ENCODE peak calls at places on chromosomes 16 and 17, in four cellular contexts. H, W, K and M are unnamed samples.

GRCh38 chr17:78665952-78666920 is 89.0 kb upstream of the DNAH17 start:
- DNase-seq in W (no peak), K (no peak), H (no peak), M (no peak)

GRCh38 chr17:66549731-66550207 is 247.4 kb downstream of the PRKCA start:
- DNase-seq in W (peak), K (peak), H (no peak), M (peak)

GRCh38 chr17:21028192-21028591 is 14.6 kb downstream of the USP22 start:
- DNase-seq in W (no peak), H (no peak), K (no peak), M (no peak)

GRCh38 chr17:42562845-42563509 is 1.0 kb downstream of the COASY start:
- DNase-seq in H (no peak), K (peak), W (no peak), M (no peak)

GRCh38 chr16:88541831-88542230 is 28.4 kb upstream of the ZC3H18 start:
- DNase-seq in K (no peak), W (no peak), H (no peak), M (no peak)

GRCh38 chr16:85173981-85174751 is 61.9 kb upstream of the CIBAR2 start:
- DNase-seq in W (peak), H (peak), K (peak), M (no peak)

GRCh38 chr17:44210342-44211192 is 8.9 kb downstream of the UBTF start:
- DNase-seq in W (peak), K (peak), H (peak), M (peak)

GRCh38 chr16:87507351-87508069 is 14.7 kb upstream of the ZCCHC14 start:
- DNase-seq in H (no peak), K (peak), W (no peak), M (no peak)

GRCh38 chr17:7133916-7134315 is 19.3 kb upstream of the ASGR2 start:
- DNase-seq in K (no peak), H (no peak), W (no peak), M (no peak)

GRCh38 chr17:15955793-15956541 is 11.0 kb downstream of the ADORA2B start:
- DNase-seq in K (no peak), H (peak), W (no peak), M (no peak)

GRCh38 chr17:4950075-4950756 is 703 bp upstream of the ENO3 start:
- DNase-seq in W (no peak), K (no peak), H (peak), M (no peak)

GRCh38 chr16:3979070-3979469 is 98.6 kb upstream of the CREBBP start:
- DNase-seq in K (no peak), W (no peak), H (no peak), M (no peak)

GRCh38 chr16:620700-621525 is 9.9 kb upstream of the WFIKKN1 start:
- DNase-seq in W (no peak), H (no peak), K (no peak), M (no peak)

GRCh38 chr17:2050246-2050866 is 4.5 kb upstream of the HIC1 start:
- DNase-seq in W (no peak), K (peak), H (peak), M (no peak)

GRCh38 chr16:28534542-28535373 is 4.0 kb downstream of the NUPR1 start:
- DNase-seq in H (peak), W (no peak), K (peak), M (no peak)

GRCh38 chr17:53319947-53320346 is 502.8 kb upstream of the KIF2B start:
- DNase-seq in H (no peak), K (no peak), W (no peak), M (no peak)

GRCh38 chr16:57358527-57359095 is at the start of gene CCL22:
- DNase-seq in H (no peak), W (no peak), K (no peak), M (no peak)

GRCh38 chr17:38861399-38861843 is 7.9 kb upstream of the RPL23 start:
- DNase-seq in K (no peak), W (no peak), H (no peak), M (no peak)

GRCh38 chr17:48427598-48427997 is 2.4 kb downstream of the SKAP1 start:
- DNase-seq in K (no peak), W (no peak), H (no peak), M (no peak)

GRCh38 chr16:89334461-89334860 is 117.0 kb downstream of the ZNF778 start:
- DNase-seq in H (no peak), W (no peak), K (no peak), M (no peak)

GRCh38 chr16:86968866-86969265 is 348.3 kb downstream of the C16orf95 start:
- DNase-seq in K (no peak), H (no peak), W (no peak), M (no peak)

GRCh38 chr16:73202176-73202729 is 154.3 kb upstream of the ZFHX3 start:
- DNase-seq in W (peak), H (no peak), K (peak), M (peak)

GRCh38 chr17:39754958-39755549 is 17.3 kb downstream of the GRB7 start:
- DNase-seq in H (peak), K (no peak), W (no peak), M (no peak)

GRCh38 chr17:80941171-80941570 is 50.5 kb upstream of the CHMP6 start:
- DNase-seq in W (no peak), K (no peak), H (peak), M (no peak)

GRCh38 chr17:80943346-80944145 is 48.1 kb upstream of the CHMP6 start:
- DNase-seq in W (no peak), K (no peak), H (peak), M (no peak)

GRCh38 chr17:80941743-80942211 is 49.9 kb upstream of the CHMP6 start:
- DNase-seq in K (peak), H (peak), W (peak), M (no peak)

GRCh38 chr17:80944326-80944725 is 47.3 kb upstream of the CHMP6 start:
- DNase-seq in W (no peak), H (peak), K (no peak), M (no peak)

GRCh38 chr17:80942360-80943345 is 49.0 kb upstream of the CHMP6 start:
- DNase-seq in H (peak), W (peak), K (peak), M (peak)
- TF ChIP-seq CTCF in H (no peak), W (no peak), K (peak), M (peak)

DNA sequence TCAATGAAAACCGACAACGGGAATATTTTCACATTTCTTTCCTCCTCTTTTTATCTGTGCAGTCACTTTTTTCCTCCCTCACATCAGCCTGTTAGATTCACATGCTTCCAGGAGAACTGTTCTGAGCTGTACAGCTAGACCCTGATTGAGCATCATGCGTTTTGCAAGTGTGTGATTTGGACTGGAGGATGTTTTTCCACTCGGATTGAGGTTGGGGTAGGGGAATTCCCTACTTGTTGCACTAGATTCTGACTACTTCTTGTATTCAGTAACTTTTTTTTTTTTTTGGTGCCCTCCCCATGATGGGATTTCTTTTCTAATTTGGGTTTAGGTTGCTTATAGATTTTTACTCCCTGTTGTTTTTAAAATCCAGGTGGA is 4.8 kb downstream of the MSI2 start:
- DNase-seq in W (no peak), H (no peak), K (peak), M (no peak)
- H3K4me3 ChIP-seq in W (no peak), H (no peak), K (no peak), M (no peak)

DNA sequence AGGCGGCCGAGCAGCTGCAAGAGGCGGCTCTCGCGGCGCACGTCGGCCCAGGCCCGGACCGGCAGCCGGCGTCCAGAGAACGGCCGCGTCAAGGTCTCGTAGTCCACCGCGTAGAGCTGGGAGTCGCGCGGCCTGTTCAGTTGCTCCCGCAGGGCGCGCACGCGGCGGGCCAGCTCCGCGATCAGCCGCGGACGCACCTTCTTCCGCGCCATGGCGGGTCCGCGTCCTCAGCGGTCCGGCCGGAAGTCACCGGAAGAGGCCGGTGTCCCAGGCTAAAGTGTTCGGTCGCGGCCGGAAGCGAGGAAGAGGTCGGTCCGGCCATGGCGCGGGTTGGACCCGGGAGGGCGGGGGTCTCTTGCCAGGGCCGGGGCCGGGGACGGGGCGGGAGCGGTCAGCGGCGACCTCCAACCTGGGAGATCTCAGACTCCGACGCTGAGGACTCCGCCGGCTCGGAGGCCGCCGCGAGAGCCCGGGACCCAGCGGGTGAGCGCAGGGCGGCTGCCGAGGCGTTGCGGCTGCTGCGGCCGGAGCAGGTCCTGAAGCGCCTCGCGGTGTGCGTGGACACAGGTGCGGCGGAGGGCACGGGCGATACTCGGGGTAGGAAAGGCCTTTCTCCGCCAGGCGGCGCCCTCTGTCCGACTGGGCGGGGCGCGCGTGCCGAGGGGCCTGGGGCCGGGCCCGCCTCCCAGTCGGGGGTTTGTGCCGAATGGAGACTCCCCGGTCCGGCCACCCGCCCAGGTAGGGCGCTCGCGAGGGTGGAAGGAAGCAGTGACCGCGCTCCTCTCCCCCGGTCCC is at the start of gene MRPS34:
- DNase-seq in W (peak), H (peak), K (peak), M (peak)
- TF ChIP-seq CTCF in W (peak), H (peak), K (peak), M (peak)

DNA sequence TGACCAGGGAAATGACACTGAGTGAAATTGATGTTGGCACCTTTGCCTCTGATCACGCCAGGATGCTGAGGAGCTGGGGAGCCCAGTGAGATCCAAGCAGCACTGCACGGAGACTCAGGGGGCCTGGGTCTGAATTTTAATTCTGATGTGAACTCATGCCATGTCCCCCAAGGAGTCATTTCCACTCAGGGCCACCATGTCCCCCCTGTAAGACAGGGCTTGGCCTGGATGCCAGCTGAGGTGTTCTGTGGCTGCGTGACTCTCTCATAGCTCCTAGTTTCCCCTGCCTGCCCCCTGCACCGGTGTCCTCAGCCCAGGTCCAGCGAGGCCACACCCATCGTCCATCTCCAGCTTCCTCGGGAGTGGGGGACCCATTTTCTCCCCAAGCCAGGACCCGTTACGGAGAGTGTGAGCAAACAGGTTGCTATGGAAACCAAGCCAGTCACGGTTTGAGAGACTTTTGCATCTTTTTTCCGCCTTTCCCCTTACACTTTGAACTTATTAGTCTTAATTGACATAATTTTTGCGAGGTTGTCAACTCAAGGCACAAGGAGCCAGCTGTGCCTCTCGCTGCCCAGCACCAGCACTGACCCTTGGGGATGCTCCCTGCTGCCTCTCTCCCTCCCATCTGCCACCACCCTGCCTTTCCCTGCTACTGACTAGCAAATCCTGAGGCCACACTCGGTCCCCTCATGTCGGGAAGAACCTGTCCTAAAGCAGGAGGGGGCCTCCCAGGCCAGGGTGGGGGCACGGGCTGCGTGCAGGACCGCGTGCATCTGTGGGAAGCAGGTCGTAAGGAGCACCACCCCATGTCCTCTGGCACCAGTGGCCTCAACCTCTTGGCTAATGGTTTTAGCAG is 149.9 kb downstream of the SDK2 start:
- DNase-seq in K (no peak), W (no peak), H (no peak), M (no peak)
- H3K4me3 ChIP-seq in K (no peak), W (no peak), H (no peak), M (no peak)

GRCh38 chr17:35596530-35597233 is 9.6 kb downstream of the AP2B1 start:
- DNase-seq in K (no peak), H (no peak), W (no peak), M (no peak)
- TF ChIP-seq CTCF in K (no peak), H (no peak), W (no peak), M (no peak)

DNA sequence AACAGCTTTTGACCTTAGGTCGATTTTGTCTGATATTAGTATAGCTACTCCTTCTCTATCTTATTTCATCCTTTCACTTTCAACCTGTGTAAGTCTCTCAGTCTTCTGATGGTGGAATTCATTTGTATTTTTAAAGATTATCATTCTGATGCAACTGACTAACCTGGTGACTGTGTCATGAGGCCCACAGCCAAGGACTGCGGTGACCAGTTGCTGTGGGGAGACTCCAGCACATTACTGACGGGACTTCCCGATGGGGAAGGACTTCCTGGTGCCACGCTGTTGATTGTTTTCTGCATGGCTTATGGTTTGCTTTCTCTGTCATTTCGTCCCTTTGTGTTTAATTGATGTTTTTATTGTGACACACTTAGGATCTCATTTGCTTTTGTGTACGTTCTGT is 34.2 kb downstream of the RMI2 start:
- DNase-seq in W (peak), H (peak), K (no peak), M (no peak)
- H3K4me3 ChIP-seq in W (no peak), H (no peak), K (no peak), M (no peak)

GRCh38 chr17:29384901-29385300 is 5.3 kb upstream of the TAOK1 start:
- DNase-seq in W (no peak), H (no peak), K (no peak), M (no peak)
- TF ChIP-seq CTCF in W (no peak), H (no peak), K (no peak), M (no peak)

GRCh38 chr17:50934672-50935200 is 68.6 kb upstream of the TOB1 start:
- DNase-seq in W (no peak), K (no peak), H (no peak), M (no peak)

GRCh38 chr17:50932584-50932901 is 66.4 kb upstream of the TOB1 start:
- DNase-seq in K (no peak), H (no peak), W (no peak), M (no peak)

GRCh38 chr17:50938821-50939541 is 72.8 kb upstream of the TOB1 start:
- DNase-seq in H (peak), W (no peak), K (no peak), M (no peak)

GRCh38 chr17:50934161-50934560 is 68.0 kb upstream of the TOB1 start:
- DNase-seq in K (no peak), H (no peak), W (no peak), M (no peak)

DNA sequence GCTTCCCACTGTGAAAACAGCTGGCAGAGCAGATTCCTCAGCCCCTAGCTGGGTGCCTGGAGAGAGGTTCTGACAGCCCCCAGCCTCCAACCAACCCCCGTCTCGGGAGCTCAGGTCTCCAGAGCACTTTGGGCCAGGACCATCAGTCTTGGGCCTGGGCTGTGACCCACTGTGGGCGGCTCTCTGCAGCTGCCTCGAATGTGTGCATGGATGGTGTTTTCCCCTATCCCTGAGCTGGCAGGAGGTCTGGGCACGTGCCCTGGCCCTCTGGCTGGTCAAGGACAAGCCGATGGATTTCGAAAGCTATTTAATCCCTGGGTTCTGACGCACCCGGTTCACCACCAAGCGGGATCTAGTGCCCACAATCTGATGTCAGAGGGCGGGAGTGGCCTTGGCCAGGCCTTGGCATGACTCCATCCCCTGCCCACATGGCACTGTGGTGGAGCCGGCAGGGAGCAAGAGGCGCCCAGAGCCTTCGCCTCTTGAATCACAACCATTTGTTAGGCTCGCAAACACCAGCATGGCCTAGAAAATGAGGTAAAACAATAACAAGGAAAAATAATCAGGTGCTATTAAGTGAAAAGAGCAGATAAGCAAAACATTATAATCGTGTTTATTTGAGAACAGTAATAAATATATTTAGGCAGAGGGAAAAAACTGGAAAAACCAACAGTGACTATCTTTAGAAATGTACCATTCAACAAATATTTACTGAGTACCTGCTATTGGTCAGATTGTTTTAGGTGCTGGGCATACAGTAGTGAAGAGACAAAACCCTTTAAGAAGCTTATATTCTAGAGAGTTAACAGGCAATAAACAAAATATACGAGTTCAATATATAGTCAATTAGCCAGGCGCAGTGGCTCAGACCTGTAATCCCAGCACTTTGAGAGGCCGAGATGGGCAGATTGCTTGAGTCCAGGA is 69.3 kb upstream of the TOB1 start:
- DNase-seq in H (peak), K (no peak), W (no peak), M (no peak)
- H3K4me3 ChIP-seq in H (no peak), K (no peak), W (no peak), M (no peak)

GRCh38 chr17:70168979-70169706 is at the start of gene KCNJ2:
- DNase-seq in H (peak), W (peak), K (peak), M (no peak)

GRCh38 chr17:70171159-70171558 is 1.8 kb downstream of the KCNJ2 start:
- DNase-seq in W (no peak), K (no peak), H (no peak), M (no peak)

GRCh38 chr17:70169707-70170597 is 620 bp downstream of the KCNJ2 start:
- DNase-seq in H (peak), W (no peak), K (peak), M (no peak)

GRCh38 chr17:70166571-70166970 is 2.8 kb upstream of the KCNJ2 start:
- DNase-seq in W (no peak), H (no peak), K (no peak), M (no peak)

GRCh38 chr17:70168044-70168978 is 1.0 kb upstream of the KCNJ2 start:
- DNase-seq in H (peak), W (peak), K (peak), M (peak)
- TF ChIP-seq CTCF in H (peak), W (peak), K (peak), M (peak)

DNA sequence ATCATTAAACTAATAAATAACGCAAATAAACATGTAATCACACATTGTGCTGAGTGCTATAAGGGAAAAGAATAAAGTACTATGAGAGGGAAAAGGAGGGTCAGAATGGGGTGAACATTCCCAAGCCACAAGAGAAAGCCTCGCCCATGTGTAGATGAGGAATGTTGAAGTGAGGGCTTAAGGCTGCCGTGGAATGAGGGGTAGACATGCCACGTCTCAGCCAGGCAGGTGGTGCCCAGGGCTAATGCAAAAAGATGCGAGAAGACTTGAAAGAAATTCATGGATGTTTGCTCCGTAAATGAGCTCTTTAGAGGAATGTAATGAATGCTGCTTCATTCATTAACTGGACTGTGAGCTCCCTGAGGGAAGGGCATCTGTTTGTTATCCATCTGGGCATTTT is 30.4 kb downstream of the ASIC2 start:
- DNase-seq in K (no peak), H (no peak), W (peak), M (no peak)
- H3K4me3 ChIP-seq in K (no peak), H (no peak), W (no peak), M (no peak)